ENCODE peak calls at places on chromosomes 5 and 9, in five cellular contexts. B is AG08395, H is stomach, O is SK-N-SH, F is SHP77 treated with DMSO at 0.1 percent for 48 hours. G is an unnamed sample.

GRCh38 chr5:71865665-71866320 is 146.7 kb downstream of the CARTPT start:
- DNase-seq in B (no peak), H (no peak), O (no peak), F (no peak), G (no peak)

GRCh38 chr5:170491479-170491878 is 12.3 kb upstream of the KCNIP1 start:
- DNase-seq in B (peak), H (no peak), O (no peak), F (no peak), G (peak)

GRCh38 chr5:141647242-141647641 is 4.0 kb downstream of the FCHSD1 start:
- DNase-seq in B (no peak), H (no peak), O (no peak), F (no peak), G (no peak)

GRCh38 chr5:5490774-5491347 is 68.4 kb downstream of the ICE1 start:
- DNase-seq in B (no peak), H (no peak), O (no peak), F (no peak), G (no peak)

GRCh38 chr5:446864-447263 is 3.9 kb downstream of the EXOC3 start:
- DNase-seq in B (peak), H (no peak), O (peak), F (peak), G (no peak)

GRCh38 chr9:124764774-124765438 is 6.2 kb downstream of the NR6A1 start:
- DNase-seq in B (no peak), H (no peak), O (no peak), F (no peak), G (no peak)

GRCh38 chr5:149817539-149817938 is 87.4 kb downstream of the PPARGC1B start:
- DNase-seq in B (no peak), H (no peak), O (no peak), F (no peak), G (no peak)

GRCh38 chr9:95009459-95009858 is 283.0 kb downstream of the AOPEP start:
- DNase-seq in B (no peak), H (no peak), O (no peak), F (peak), G (no peak)

GRCh38 chr9:114824130-114824529 is 18.3 kb upstream of the TNFSF15 start:
- DNase-seq in B (peak), H (no peak), O (no peak), F (no peak), G (peak)

GRCh38 chr5:170501931-170502330 is 1.9 kb upstream of the KCNIP1 start:
- DNase-seq in B (no peak), H (no peak), O (no peak), F (no peak), G (no peak)

GRCh38 chr9:86741311-86742215 is 205.7 kb downstream of the GAS1 start:
- DNase-seq in B (peak), H (peak), O (no peak), F (no peak), G (peak)

GRCh38 chr5:93735378-93735777 is 6.0 kb downstream of the POU5F2 start:
- DNase-seq in B (no peak), H (no peak), O (no peak), F (no peak), G (no peak)

GRCh38 chr5:1028481-1029269 is 20.1 kb downstream of the NKD2 start:
- DNase-seq in B (no peak), H (no peak), O (peak), F (no peak), G (no peak)

GRCh38 chr9:71758785-71759184 is 9.5 kb downstream of the CEMIP2 start:
- DNase-seq in B (no peak), H (no peak), O (no peak), F (peak), G (no peak)

G was measured in NCI-H226.